ENCODE peak calls at places on chromosome 1, in nine cellular contexts. F is spleen, U is K562, H is PC-3, J is SK-N-SH, O is uterus, W is neuronal stem cell, Q is ovary, C is HAP-1. T is an unnamed sample. For H3K4me1, the result is how much of the 10 kb centered on the place peaks cover.

GRCh38 chr1:220655961-220656720 is 34.0 kb upstream of the C1orf115 start:
- DNase-seq in F (no peak), U (no peak), H (no peak), J (no peak), O (no peak), W (no peak), Q (no peak), C (no peak), T (no peak)

GRCh38 chr1:154843913-154844681 is 26.0 kb downstream of the KCNN3 start:
- DNase-seq in F (no peak), U (no peak), H (no peak), J (no peak), O (no peak), W (no peak), Q (no peak), C (no peak), T (no peak)

GRCh38 chr1:55474168-55474786 is 259.1 kb upstream of the USP24 start:
- DNase-seq in F (no peak), U (peak), H (peak), J (no peak), O (no peak), W (no peak), Q (no peak), C (no peak), T (no peak)

GRCh38 chr1:93614550-93615200 is 67.0 kb downstream of the BCAR3 start:
- DNase-seq in F (no peak), U (no peak), H (peak), J (no peak), O (no peak), W (no peak), Q (no peak), C (no peak), T (no peak)

GRCh38 chr1:43711524-43712386 is 4.4 kb downstream of the ST3GAL3 start:
- DNase-seq in F (no peak), U (no peak), H (peak), J (no peak), O (no peak), W (no peak), Q (no peak), C (no peak), T (no peak)

GRCh38 chr1:179867493-179868330 is 9.9 kb downstream of the TOR1AIP2 start:
- DNase-seq in F (no peak), U (peak), H (peak), J (peak), O (no peak), W (peak), Q (peak), C (peak), T (no peak)

GRCh38 chr1:22831729-22832413 is 121.2 kb downstream of the EPHB2 start:
- DNase-seq in F (peak), U (no peak), H (peak), J (no peak), O (no peak), W (no peak), Q (no peak), C (no peak), T (no peak)

GRCh38 chr1:10415211-10415930 is 14.9 kb upstream of the CENPS start:
- DNase-seq in F (peak), U (peak), H (peak), J (no peak), O (no peak), W (no peak), Q (no peak), C (no peak), T (peak)

GRCh38 chr1:109466440-109467300 is at the start of gene SYPL2:
- DNase-seq in F (peak), U (peak), H (no peak), J (peak), O (peak), W (no peak), Q (peak), C (peak), T (peak)

GRCh38 chr1:105137543-105138444 is 1388.1 kb downstream of the AMY1C start:
- DNase-seq in F (peak), U (no peak), H (peak), J (peak), O (no peak), W (peak), Q (peak), C (no peak), T (peak)

GRCh38 chr1:167689569-167689925 is 32.2 kb upstream of the MPZL1 start:
- DNase-seq in F (no peak), U (no peak), H (peak), J (no peak), O (no peak), W (no peak), Q (no peak), C (no peak), T (no peak)

GRCh38 chr1:233343262-233343661 is 15.7 kb downstream of the MAP3K21 start:
- DNase-seq in F (no peak), U (no peak), H (no peak), J (no peak), O (no peak), W (no peak), Q (no peak), C (no peak), T (no peak)

GRCh38 chr1:211695135-211695816 is 19.9 kb upstream of the NEK2 start:
- DNase-seq in F (peak), U (peak), H (no peak), J (no peak), O (no peak), W (no peak), Q (no peak), C (no peak), T (no peak)

GRCh38 chr1:26307363-26307781 is 936 bp upstream of the UBXN11 start:
- DNase-seq in F (no peak), U (no peak), H (no peak), J (no peak), O (no peak), W (no peak), Q (no peak), C (no peak), T (no peak)
- H3K4me1 ChIP-seq in F (half or more), U (under half), H (under half), J (under half), O (under half), W (under half), Q (under half), C (under half), T (under half)

GRCh38 chr1:89762431-89762800 is 58.4 kb upstream of the LRRC8D start:
- DNase-seq in F (no peak), U (no peak), H (peak), J (no peak), O (no peak), W (peak), Q (peak), C (no peak), T (no peak)

GRCh38 chr1:89759036-89759435 is 61.8 kb upstream of the LRRC8D start:
- DNase-seq in F (no peak), U (no peak), H (no peak), J (no peak), O (no peak), W (no peak), Q (no peak), C (no peak), T (no peak)

GRCh38 chr1:89758127-89758526 is 62.7 kb upstream of the LRRC8D start:
- DNase-seq in F (no peak), U (no peak), H (no peak), J (peak), O (no peak), W (no peak), Q (no peak), C (no peak), T (no peak)

GRCh38 chr1:89761901-89762300 is 58.9 kb upstream of the LRRC8D start:
- DNase-seq in F (no peak), U (no peak), H (no peak), J (no peak), O (no peak), W (no peak), Q (no peak), C (no peak), T (no peak)

GRCh38 chr1:89760496-89760895 is 60.3 kb upstream of the LRRC8D start:
- DNase-seq in F (no peak), U (no peak), H (no peak), J (no peak), O (no peak), W (no peak), Q (no peak), C (no peak), T (no peak)
- H3K4me1 ChIP-seq in F (half or more), U (under half), H (under half), J (under half), O (under half), W (under half), Q (under half), C (under half), T (under half)

GRCh38 chr1:225004396-225004795 is 74.9 kb downstream of the DNAH14 start:
- DNase-seq in F (no peak), U (no peak), H (peak), J (peak), O (no peak), W (no peak), Q (no peak), C (no peak), T (no peak)
- H3K4me1 ChIP-seq in F (under half), U (under half), H (under half), J (under half), O (under half), W (under half), Q (under half), C (under half), T (under half)

GRCh38 chr1:33165809-33166208 is 16.0 kb downstream of the TRIM62 start:
- DNase-seq in F (no peak), U (no peak), H (no peak), J (no peak), O (no peak), W (no peak), Q (no peak), C (no peak), T (no peak)
- H3K4me1 ChIP-seq in F (under half), U (under half), H (under half), J (under half), O (under half), W (under half), Q (under half), C (under half), T (under half)

DNA sequence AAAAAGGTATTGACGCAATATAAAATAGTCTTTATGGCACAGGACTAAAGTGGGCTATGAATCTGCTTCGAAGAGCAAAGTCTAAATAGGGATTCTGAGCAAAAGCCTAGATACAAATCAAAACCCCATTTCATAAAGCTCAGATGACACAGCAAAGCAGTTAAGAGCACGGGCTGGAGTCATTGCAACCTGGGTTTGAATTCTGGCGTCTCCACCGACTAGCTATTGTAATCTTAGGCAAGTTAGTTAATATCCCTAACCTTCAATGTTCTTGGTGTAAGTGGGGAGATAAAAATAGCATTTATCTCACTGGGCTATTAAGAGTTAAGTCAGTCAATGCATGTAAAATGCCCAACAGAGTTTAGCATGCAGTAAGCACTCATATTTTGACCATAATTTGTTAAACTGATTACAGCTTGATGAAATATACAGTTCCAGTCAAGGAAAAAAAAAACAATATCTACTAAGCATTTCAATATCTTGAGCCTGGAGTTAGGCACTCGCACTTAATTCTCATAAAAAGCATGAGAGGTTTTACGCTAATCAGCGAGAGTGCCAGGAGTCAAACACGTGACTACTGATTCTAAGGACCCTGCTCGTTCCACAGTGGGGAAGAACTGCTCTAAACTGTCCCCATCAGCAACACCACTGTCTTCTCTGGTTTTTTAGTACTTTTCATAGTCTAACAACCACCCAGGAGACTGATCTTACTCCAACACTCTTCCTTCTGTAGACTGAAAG is 75.5 kb downstream of the JAK1 start:
- DNase-seq in F (no peak), U (no peak), H (no peak), J (no peak), O (no peak), W (no peak), Q (no peak), C (no peak), T (no peak)
- H3K4me1 ChIP-seq in F (half or more), U (under half), H (under half), J (under half), O (under half), W (under half), Q (under half), C (under half), T (under half)

GRCh38 chr1:166384948-166385347 is 218.1 kb upstream of the FAM78B start:
- DNase-seq in F (no peak), U (no peak), H (no peak), J (no peak), O (no peak), W (no peak), Q (no peak), C (no peak), T (no peak)

GRCh38 chr1:166391677-166392076 is 224.9 kb upstream of the FAM78B start:
- DNase-seq in F (no peak), U (no peak), H (peak), J (no peak), O (no peak), W (no peak), Q (no peak), C (no peak), T (no peak)

GRCh38 chr1:166395729-166396128 is 228.9 kb upstream of the FAM78B start:
- DNase-seq in F (no peak), U (no peak), H (no peak), J (no peak), O (no peak), W (no peak), Q (no peak), C (no peak), T (no peak)

DNA sequence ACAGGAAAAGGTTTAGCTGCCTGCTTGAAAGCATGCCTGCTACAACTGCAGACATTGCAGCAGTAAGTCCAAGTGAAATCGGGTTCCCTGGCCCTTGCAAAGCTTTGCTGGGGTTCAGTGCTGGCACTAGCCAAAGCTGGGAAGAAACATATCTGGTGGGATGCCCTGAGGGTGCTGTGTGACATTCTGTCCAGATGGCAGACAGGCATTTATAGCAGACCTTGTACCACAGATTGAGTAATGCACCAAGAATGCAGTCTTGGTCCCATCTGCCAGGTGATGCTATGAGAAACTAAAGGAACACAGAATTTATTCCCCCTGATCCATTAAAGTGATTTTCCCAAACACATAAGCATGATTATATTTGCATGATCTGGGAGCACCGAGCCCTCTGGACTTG is 223.6 kb upstream of the FAM78B start:
- DNase-seq in F (no peak), U (no peak), H (peak), J (peak), O (no peak), W (no peak), Q (no peak), C (no peak), T (no peak)
- H3K4me1 ChIP-seq in F (under half), U (under half), H (under half), J (under half), O (under half), W (under half), Q (under half), C (under half), T (under half)

T was measured in aorta.